ENCODE peak calls at places on chromosomes 12 and 14, in seven cellular contexts. X is non-pigmented ciliary epithelial cell, R is T-helper 1 cell, V is globus pallidus, O is body of pancreas, T is ELF-1, U is upper lobe of right lung. A is an unnamed sample.

GRCh38 chr12:92897844-92898243 is 31.3 kb downstream of the EEA1 start:
- DNase-seq in T (no peak), O (no peak), V (no peak), R (no peak), U (no peak), X (no peak), A (no peak)

GRCh38 chr12:64099430-64099829 is 122.7 kb downstream of the KICS2 start:
- DNase-seq in U (no peak), O (no peak), X (peak; percentile 81), T (no peak), V (no peak), R (no peak), A (no peak)

GRCh38 chr12:123860369-123860768 is 98.3 kb downstream of the DNAH10 start:
- DNase-seq in T (no peak), R (no peak), U (no peak), O (no peak), V (peak; percentile 49), X (no peak), A (no peak)

GRCh38 chr14:21070610-21071224 is 613 bp downstream of the ARHGEF40 start:
- DNase-seq in U (no peak), R (no peak), X (no peak), V (no peak), O (peak; percentile 46), T (peak; percentile 71), A (no peak)

GRCh38 chr12:27780612-27781408 is 774 bp upstream of the MANSC4 start:
- DNase-seq in V (no peak), O (peak; percentile 72), U (no peak), T (peak; percentile 56), X (no peak), R (peak; percentile 37), A (no peak)

GRCh38 chr14:101823511-101824120 is 62.1 kb downstream of the PPP2R5C start:
- DNase-seq in O (peak; percentile 42), V (no peak), R (peak; percentile 85), T (no peak), U (no peak), X (no peak), A (no peak)

GRCh38 chr14:94771906-94772468 is 2.1 kb upstream of the GSC start:
- DNase-seq in X (no peak), R (no peak), T (peak; percentile 66), V (no peak), O (no peak), U (no peak), A (no peak)

GRCh38 chr12:107449891-107450290 is 235.7 kb upstream of the PWP1 start:
- DNase-seq in T (no peak), X (no peak), V (no peak), R (no peak), U (no peak), O (no peak), A (no peak)

GRCh38 chr12:57340104-57340503 is 89.1 kb upstream of the STAC3 start:
- DNase-seq in R (no peak), V (peak; percentile 58), O (peak; percentile 56), U (no peak), X (peak; percentile 28), T (no peak), A (peak; percentile 48)